ENCODE peak calls at places on chromosome 18, in nine cellular contexts. Q, D, X, J, E, W, G, U and T are unnamed samples.

GRCh38 chr18:54386043-54386442 is 28.3 kb downstream of the C18orf54 start:
- DNase-seq in G (no peak), E (no peak), Q (no peak), D (no peak), U (no peak), W (no peak), X (no peak), J (no peak), T (no peak)

GRCh38 chr18:61334951-61335736 is 1.9 kb downstream of the CDH20 start:
- DNase-seq in Q (no peak), G (no peak), U (no peak), J (no peak), E (peak), D (no peak), W (no peak), X (no peak), T (no peak)

GRCh38 chr18:7174359-7175107 is 56.4 kb upstream of the LRRC30 start:
- DNase-seq in Q (peak), U (no peak), W (no peak), J (no peak), G (peak), D (no peak), E (peak), X (no peak), T (no peak)

GRCh38 chr18:8607776-8608682 is 1.2 kb upstream of the RAB12 start:
- DNase-seq in Q (no peak), D (no peak), W (no peak), J (no peak), X (no peak), G (no peak), E (no peak), U (no peak), T (no peak)

GRCh38 chr18:43108882-43109281 is 6.6 kb downstream of the RIT2 start:
- DNase-seq in J (no peak), G (no peak), Q (no peak), U (no peak), E (no peak), W (no peak), X (no peak), D (no peak), T (no peak)

GRCh38 chr18:68991281-68991680 is 193.4 kb downstream of the CCDC102B start:
- DNase-seq in W (no peak), X (no peak), E (no peak), U (no peak), J (no peak), G (no peak), Q (no peak), D (no peak), T (no peak)

GRCh38 chr18:10297079-10297478 is 157.4 kb upstream of the APCDD1 start:
- DNase-seq in J (no peak), U (no peak), Q (peak), D (no peak), G (no peak), X (no peak), W (peak), E (no peak), T (no peak)

GRCh38 chr18:8988262-8988871 is 114.1 kb upstream of the NDUFV2 start:
- DNase-seq in G (peak), J (peak), X (peak), E (peak), U (peak), Q (peak), W (peak), D (no peak), T (peak)

GRCh38 chr18:59876310-59876626 is 23.5 kb upstream of the PMAIP1 start:
- DNase-seq in G (no peak), J (no peak), X (no peak), W (no peak), U (no peak), D (no peak), Q (no peak), E (no peak), T (no peak)

GRCh38 chr18:35458677-35459441 is 38.9 kb downstream of the INO80C start:
- DNase-seq in U (no peak), Q (no peak), J (no peak), X (peak), W (no peak), E (no peak), D (no peak), G (peak), T (no peak)

GRCh38 chr18:43322133-43322532 is 44.8 kb upstream of the SYT4 start:
- DNase-seq in D (no peak), Q (no peak), W (no peak), G (no peak), E (no peak), U (no peak), J (no peak), X (no peak), T (no peak)

GRCh38 chr18:61900504-61901281 is 7.9 kb upstream of the RNF152 start:
- DNase-seq in J (no peak), D (no peak), W (no peak), U (no peak), E (no peak), Q (no peak), G (no peak), X (no peak), T (no peak)

GRCh38 chr18:58638446-58638845 is 9.6 kb upstream of the ALPK2 start:
- DNase-seq in U (no peak), D (no peak), J (no peak), G (no peak), E (peak), Q (no peak), X (no peak), W (peak), T (no peak)

GRCh38 chr18:51120809-51121596 is 76.5 kb downstream of the MEX3C start:
- DNase-seq in W (no peak), J (no peak), G (no peak), X (no peak), Q (no peak), D (no peak), U (no peak), E (no peak), T (no peak)

GRCh38 chr18:11309172-11309571 is 159.8 kb upstream of the PIEZO2 start:
- DNase-seq in X (peak), U (no peak), J (no peak), Q (no peak), E (no peak), G (no peak), D (no peak), W (no peak), T (no peak)

GRCh38 chr18:47490882-47491281 is 239.4 kb upstream of the SKOR2 start:
- DNase-seq in U (no peak), D (no peak), X (no peak), W (no peak), J (no peak), Q (no peak), E (no peak), G (no peak), T (no peak)

GRCh38 chr18:59565957-59566356 is 131.3 kb downstream of the CCBE1 start:
- DNase-seq in X (no peak), W (no peak), D (no peak), E (no peak), U (no peak), G (no peak), J (no peak), Q (no peak), T (no peak)

GRCh38 chr18:22241806-22242440 is 72.5 kb downstream of the GATA6 start:
- DNase-seq in J (no peak), Q (no peak), D (no peak), X (no peak), W (no peak), U (no peak), G (no peak), E (no peak), T (no peak)

GRCh38 chr18:43563780-43564179 is 286.5 kb upstream of the SYT4 start:
- DNase-seq in W (no peak), U (no peak), E (peak), J (no peak), D (no peak), X (no peak), G (peak), Q (peak), T (no peak)

GRCh38 chr18:30106356-30106755 is 936.2 kb downstream of the DSC3 start:
- DNase-seq in E (no peak), U (no peak), J (no peak), G (peak), W (no peak), D (no peak), X (no peak), Q (no peak), T (no peak)

GRCh38 chr18:21303913-21304312 is 61.9 kb downstream of the GREB1L start:
- DNase-seq in X (peak), E (no peak), Q (no peak), J (no peak), D (no peak), W (no peak), G (no peak), U (no peak), T (no peak)

GRCh38 chr18:74507120-74507881 is 11.1 kb downstream of the CNDP2 start:
- DNase-seq in Q (no peak), E (no peak), J (no peak), U (no peak), D (no peak), G (no peak), X (no peak), W (no peak), T (no peak)

GRCh38 chr18:73793386-73793785 is 354.2 kb downstream of the FBXO15 start:
- DNase-seq in E (no peak), X (no peak), U (no peak), W (no peak), J (no peak), Q (no peak), G (no peak), D (no peak), T (no peak)